ENCODE peak calls at places on chromosomes 12 and 14, in nine cellular contexts. R is AG10803; L is heart left ventricle; J is lower leg skin; P is fibroblast of mammary gland; D is CD8-positive, alpha-beta T cell; U is coronary artery; A is heart right ventricle; T is left lung. X is an unnamed sample.

GRCh38 chr12:6073426-6073825 is 51.0 kb downstream of the VWF start:
- DNase-seq in U (no peak), T (no peak), R (no peak), A (no peak), L (no peak), P (no peak), J (no peak), D (no peak), X (no peak)

GRCh38 chr14:105532735-105533141 is 6.4 kb downstream of the TMEM121 start:
- DNase-seq in T (no peak), J (no peak), R (peak; percentile 17), L (no peak), D (no peak), A (no peak), U (no peak), P (peak; percentile 22), X (peak; percentile 41)

GRCh38 chr12:121843236-121843982 is 15.2 kb downstream of the HPD start:
- DNase-seq in A (no peak), U (no peak), R (no peak), P (no peak), T (no peak), J (no peak), L (no peak), D (no peak), X (no peak)

GRCh38 chr14:60510976-60511599 is 2.1 kb downstream of the SIX6 start:
- DNase-seq in R (no peak), J (no peak), D (no peak), T (peak; percentile 68), P (no peak), L (no peak), A (no peak), U (no peak), X (no peak)

GRCh38 chr12:57888407-57889157 is 42.1 kb upstream of the CTDSP2 start:
- DNase-seq in A (peak; percentile 40), J (peak; percentile 73), R (peak; percentile 65), D (no peak), U (no peak), L (peak; percentile 58), T (no peak), P (peak; percentile 81), X (peak; percentile 76)

GRCh38 chr12:63276537-63277365 is 125.8 kb upstream of the AVPR1A start:
- DNase-seq in L (no peak), U (no peak), A (no peak), P (peak; percentile 31), D (no peak), J (no peak), T (no peak), R (peak; percentile 13), X (peak; percentile 13)

GRCh38 chr14:21631084-21631483 is 3.7 kb downstream of the OR10G2 start:
- DNase-seq in T (no peak), R (no peak), A (no peak), D (no peak), J (no peak), L (no peak), P (no peak), U (no peak), X (no peak)

GRCh38 chr14:67982711-67983608 is 163.4 kb downstream of the RAD51B start:
- DNase-seq in U (no peak), A (no peak), R (no peak), P (peak; percentile 19), J (no peak), D (no peak), T (no peak), L (no peak), X (no peak)

GRCh38 chr14:104295681-104296387 is 157.4 kb downstream of the KIF26A start:
- DNase-seq in A (no peak), L (peak; percentile 21), P (no peak), R (no peak), D (no peak), U (peak; percentile 26), T (peak; percentile 60), J (no peak), X (no peak)

GRCh38 chr14:106586098-106586704 is 1059.8 kb downstream of the TMEM121 start:
- DNase-seq in J (no peak), R (no peak), A (no peak), D (peak; percentile 63), T (no peak), L (no peak), U (no peak), P (no peak), X (no peak)

GRCh38 chr12:40622246-40622838 is 69.9 kb upstream of the CNTN1 start:
- DNase-seq in R (peak; percentile 55), L (no peak), P (peak; percentile 68), D (peak; percentile 13), T (no peak), J (peak; percentile 55), U (no peak), A (peak; percentile 5), X (peak; percentile 59)

GRCh38 chr14:88841741-88842140 is 17.3 kb downstream of the TTC8 start:
- DNase-seq in J (no peak), T (no peak), U (no peak), L (no peak), P (peak; percentile 31), D (no peak), A (no peak), R (no peak), X (no peak)

GRCh38 chr14:22808388-22809209 is 6.6 kb downstream of the SLC7A7 start:
- DNase-seq in T (no peak), R (no peak), A (no peak), P (no peak), L (no peak), U (no peak), D (no peak), J (no peak), X (no peak)

GRCh38 chr12:55698241-55698955 is 9.3 kb downstream of the ITGA7 start:
- DNase-seq in P (no peak), T (no peak), U (no peak), A (no peak), R (no peak), L (no peak), D (no peak), J (no peak), X (no peak)

GRCh38 chr14:103118019-103118662 is 5.1 kb upstream of the TNFAIP2 start:
- DNase-seq in T (peak; percentile 89), R (peak; percentile 46), L (peak; percentile 90), D (no peak), U (no peak), A (peak; percentile 92), J (peak; percentile 76), P (peak; percentile 59), X (peak; percentile 75)

GRCh38 chr12:126784328-126784921 is 1482.5 kb upstream of the TMEM132C start:
- DNase-seq in A (peak; percentile 13), J (no peak), D (peak; percentile 11), T (no peak), L (no peak), P (peak; percentile 29), R (peak; percentile 27), U (no peak), X (peak; percentile 52)

GRCh38 chr14:69666112-69666511 is 54.7 kb downstream of the SUSD6 start:
- DNase-seq in P (peak; percentile 40), A (no peak), U (no peak), J (no peak), L (no peak), D (no peak), T (no peak), R (no peak), X (peak; percentile 40)

GRCh38 chr14:69664865-69665526 is 53.6 kb downstream of the SUSD6 start:
- DNase-seq in U (no peak), R (no peak), D (no peak), J (no peak), T (no peak), A (peak; percentile 32), P (no peak), L (peak; percentile 54), X (peak; percentile 42)

GRCh38 chr14:69667938-69668336 is 56.5 kb downstream of the SUSD6 start:
- DNase-seq in P (no peak), L (no peak), J (no peak), A (no peak), D (no peak), U (no peak), T (no peak), R (no peak), X (no peak)

GRCh38 chr14:69665596-69665995 is 54.2 kb downstream of the SUSD6 start:
- DNase-seq in P (no peak), J (no peak), L (no peak), U (no peak), D (no peak), R (peak; percentile 44), A (no peak), T (no peak), X (peak; percentile 60)

DNA sequence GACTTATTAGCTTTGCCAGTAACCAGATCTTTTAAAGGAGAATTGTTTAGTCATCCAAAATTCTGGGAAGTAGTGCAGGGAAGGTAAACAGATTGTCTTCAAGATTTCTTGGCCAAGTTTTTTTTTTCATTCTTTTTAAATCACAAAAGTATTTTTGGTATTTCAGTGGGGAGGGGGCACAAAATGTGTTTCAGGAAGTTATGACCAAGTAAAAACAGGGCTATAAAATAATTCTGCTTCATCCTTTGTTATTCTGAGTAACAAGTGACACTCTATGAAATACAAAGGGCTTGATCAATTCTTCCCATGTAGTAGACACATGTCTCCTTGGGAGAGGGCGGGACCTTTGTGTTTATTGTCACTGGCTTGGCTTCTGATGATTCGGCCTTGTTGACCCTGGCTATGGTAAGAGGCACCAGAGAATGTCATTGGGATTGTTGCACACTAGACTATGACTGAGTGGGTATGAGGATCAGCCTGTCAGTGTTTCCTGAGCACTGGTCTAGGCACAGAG is 55.4 kb downstream of the SUSD6 start:
- DNase-seq in U (no peak), R (peak; percentile 66), A (no peak), L (peak; percentile 40), D (no peak), P (peak; percentile 54), T (no peak), J (peak; percentile 51), X (peak; percentile 83)
- H3K4me3 ChIP-seq in U (peak overlapping the region; percentile 10), R (no peak overlapping the region), A (no peak overlapping the region), L (no peak overlapping the region), D (no peak overlapping the region), P (no peak overlapping the region), T (no peak overlapping the region), J (no peak overlapping the region), X (no peak overlapping the region)

DNA sequence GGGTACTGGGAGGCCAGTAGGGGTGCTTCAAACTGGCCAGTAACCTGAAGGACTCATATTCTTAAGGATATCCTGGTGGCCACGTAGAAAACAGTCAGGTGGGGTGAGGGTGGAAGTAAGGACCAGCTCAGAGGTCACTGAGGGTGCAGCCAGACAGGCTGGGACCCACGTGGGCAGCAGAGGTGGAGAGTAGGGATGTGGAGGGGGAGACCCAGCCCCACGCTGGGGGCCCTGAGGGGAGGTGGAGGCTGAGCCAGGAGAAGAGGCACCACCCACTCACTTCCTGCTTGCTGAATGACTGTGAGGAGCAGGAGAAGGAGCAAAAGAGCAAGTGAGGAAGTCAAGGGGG is 12.6 kb upstream of the SERPINA3 start:
- DNase-seq in U (no peak), R (no peak), T (no peak), A (no peak), D (no peak), L (no peak), P (no peak), J (no peak), X (no peak)
- TF ChIP-seq CTCF in U (no peak), R (no peak), T (no peak), A (no peak), D (no peak), L (no peak), P (no peak), J (no peak), X (no peak)

GRCh38 chr12:132259364-132259871 is 70.0 kb downstream of the GALNT9 start:
- DNase-seq in T (peak; percentile 54), P (no peak), L (no peak), R (no peak), D (no peak), A (no peak), J (no peak), U (no peak), X (no peak)
- H3K4me3 ChIP-seq in T (no peak overlapping the region), P (no peak overlapping the region), L (no peak overlapping the region), R (no peak overlapping the region), D (no peak overlapping the region), A (no peak overlapping the region), J (no peak overlapping the region), U (no peak overlapping the region), X (no peak overlapping the region)

GRCh38 chr12:52141306-52141705 is 50.5 kb downstream of the KRT80 start:
- DNase-seq in A (no peak), D (no peak), U (peak; percentile 62), T (no peak), L (no peak), P (no peak), J (no peak), R (no peak), X (no peak)
- TF ChIP-seq CTCF in A (no peak), D (no peak), U (no peak), T (no peak), L (no peak), P (no peak), J (no peak), R (no peak), X (no peak)